ENCODE peak calls at places on chromosome 18, in seven cellular contexts. One of them, this sample, is unnamed.

GRCh38 chr18:62450546-62451395 is 72.1 kb upstream of the ZCCHC2 start:
- DNase-seq in chondrocyte: no peak
- DNase-seq in AG04450: no peak
- DNase-seq in CD4-positive, alpha-beta T cell: no peak
- DNase-seq in B cell: no peak
- DNase-seq in ovary: peak
- DNase-seq in astrocyte of the spinal cord: peak
- DNase-seq in this sample: no peak

GRCh38 chr18:76345901-76346300 is 149.1 kb downstream of the ZNF516 start:
- DNase-seq in chondrocyte: no peak
- DNase-seq in B cell: no peak
- DNase-seq in ovary: no peak
- DNase-seq in astrocyte of the spinal cord: no peak
- DNase-seq in CD4-positive, alpha-beta T cell: no peak
- DNase-seq in AG04450: no peak
- DNase-seq in this sample: no peak

GRCh38 chr18:3402962-3403585 is 46.9 kb upstream of the TGIF1 start:
- DNase-seq in AG04450: no peak
- DNase-seq in ovary: no peak
- DNase-seq in B cell: no peak
- DNase-seq in CD4-positive, alpha-beta T cell: no peak
- DNase-seq in chondrocyte: no peak
- DNase-seq in astrocyte of the spinal cord: no peak
- DNase-seq in this sample: no peak

GRCh38 chr18:67545681-67546080 is 29.2 kb upstream of the DSEL start:
- DNase-seq in astrocyte of the spinal cord: no peak
- DNase-seq in ovary: no peak
- DNase-seq in AG04450: no peak
- DNase-seq in B cell: no peak
- DNase-seq in chondrocyte: no peak
- DNase-seq in CD4-positive, alpha-beta T cell: no peak
- DNase-seq in this sample: no peak

GRCh38 chr18:53752968-53753367 is 471.5 kb downstream of the MBD2 start:
- DNase-seq in CD4-positive, alpha-beta T cell: no peak
- DNase-seq in ovary: no peak
- DNase-seq in astrocyte of the spinal cord: no peak
- DNase-seq in B cell: no peak
- DNase-seq in AG04450: no peak
- DNase-seq in chondrocyte: no peak
- DNase-seq in this sample: no peak

GRCh38 chr18:66587430-66587829 is 16.5 kb downstream of the CDH19 start:
- DNase-seq in AG04450: no peak
- DNase-seq in ovary: no peak
- DNase-seq in B cell: no peak
- DNase-seq in chondrocyte: no peak
- DNase-seq in astrocyte of the spinal cord: no peak
- DNase-seq in CD4-positive, alpha-beta T cell: no peak
- DNase-seq in this sample: no peak

GRCh38 chr18:42925036-42925435 is 190.4 kb downstream of the RIT2 start:
- DNase-seq in CD4-positive, alpha-beta T cell: no peak
- DNase-seq in ovary: no peak
- DNase-seq in chondrocyte: no peak
- DNase-seq in B cell: no peak
- DNase-seq in AG04450: no peak
- DNase-seq in astrocyte of the spinal cord: no peak
- DNase-seq in this sample: no peak

GRCh38 chr18:4869101-4869500 is 328.0 kb downstream of the AKAIN1 start:
- DNase-seq in ovary: no peak
- DNase-seq in AG04450: no peak
- DNase-seq in CD4-positive, alpha-beta T cell: no peak
- DNase-seq in chondrocyte: no peak
- DNase-seq in B cell: no peak
- DNase-seq in astrocyte of the spinal cord: no peak
- DNase-seq in this sample: no peak

GRCh38 chr18:60198063-60198462 is 174.5 kb downstream of the MC4R start:
- DNase-seq in AG04450: peak
- DNase-seq in CD4-positive, alpha-beta T cell: no peak
- DNase-seq in B cell: no peak
- DNase-seq in astrocyte of the spinal cord: no peak
- DNase-seq in ovary: no peak
- DNase-seq in chondrocyte: no peak
- DNase-seq in this sample: no peak

GRCh38 chr18:369224-370010 is 101.6 kb upstream of the THOC1 start:
- DNase-seq in chondrocyte: no peak
- DNase-seq in astrocyte of the spinal cord: no peak
- DNase-seq in CD4-positive, alpha-beta T cell: no peak
- DNase-seq in B cell: no peak
- DNase-seq in ovary: no peak
- DNase-seq in AG04450: no peak
- DNase-seq in this sample: no peak

GRCh38 chr18:35828591-35828990 is 143.9 kb upstream of the RMP24 start:
- DNase-seq in AG04450: no peak
- DNase-seq in B cell: no peak
- DNase-seq in chondrocyte: no peak
- DNase-seq in ovary: no peak
- DNase-seq in CD4-positive, alpha-beta T cell: no peak
- DNase-seq in astrocyte of the spinal cord: no peak
- DNase-seq in this sample: no peak

DNA sequence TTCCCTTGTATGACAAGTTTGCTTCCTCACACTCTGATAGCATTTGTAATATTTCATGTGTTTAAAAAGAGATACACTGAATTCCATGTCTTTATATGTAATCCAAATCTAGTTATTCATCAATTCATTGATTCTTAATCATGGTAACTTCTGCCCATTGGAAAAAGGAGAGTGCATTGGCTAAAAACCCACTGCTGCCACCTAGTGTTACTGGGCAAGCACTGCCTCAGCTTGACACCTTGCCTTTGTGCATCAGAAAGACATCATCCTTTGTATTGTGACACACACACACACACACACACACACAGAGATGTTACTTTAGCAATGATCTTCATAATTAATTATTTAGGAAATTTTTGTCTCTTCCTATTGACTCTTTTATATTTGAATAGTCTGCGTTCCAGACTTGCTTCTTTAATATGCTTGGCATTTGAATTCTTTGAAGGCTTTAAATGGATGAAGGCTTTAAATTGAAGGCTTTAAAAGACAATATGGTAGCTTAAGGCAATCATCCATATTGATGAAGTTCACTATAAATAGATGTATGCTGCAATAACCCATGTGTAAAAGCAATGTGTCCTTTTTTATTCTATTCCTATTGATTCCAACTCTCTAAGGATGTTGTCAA is 414.2 kb upstream of the CHST9 start:
- DNase-seq in astrocyte of the spinal cord: peak
- DNase-seq in CD4-positive, alpha-beta T cell: no peak
- DNase-seq in AG04450: no peak
- DNase-seq in B cell: no peak
- DNase-seq in chondrocyte: no peak
- DNase-seq in ovary: peak
- DNase-seq in this sample: peak
- TF ChIP-seq CTCF in astrocyte of the spinal cord: peak
- TF ChIP-seq CTCF in CD4-positive, alpha-beta T cell: no peak
- TF ChIP-seq CTCF in AG04450: peak
- TF ChIP-seq CTCF in B cell: peak
- TF ChIP-seq CTCF in chondrocyte: peak
- TF ChIP-seq CTCF in ovary: peak
- TF ChIP-seq CTCF in this sample: peak

GRCh38 chr18:31646332-31646822 is 38.0 kb downstream of the B4GALT6 start:
- DNase-seq in CD4-positive, alpha-beta T cell: no peak
- DNase-seq in astrocyte of the spinal cord: no peak
- DNase-seq in chondrocyte: no peak
- DNase-seq in B cell: no peak
- DNase-seq in ovary: no peak
- DNase-seq in AG04450: no peak
- DNase-seq in this sample: peak
- TF ChIP-seq CTCF in CD4-positive, alpha-beta T cell: no peak
- TF ChIP-seq CTCF in astrocyte of the spinal cord: no peak
- TF ChIP-seq CTCF in chondrocyte: no peak
- TF ChIP-seq CTCF in B cell: no peak
- TF ChIP-seq CTCF in ovary: no peak
- TF ChIP-seq CTCF in AG04450: no peak
- TF ChIP-seq CTCF in this sample: peak

GRCh38 chr18:78565240-78565639 is 414.4 kb upstream of the SALL3 start:
- DNase-seq in B cell: no peak
- DNase-seq in astrocyte of the spinal cord: no peak
- DNase-seq in AG04450: no peak
- DNase-seq in ovary: no peak
- DNase-seq in CD4-positive, alpha-beta T cell: no peak
- DNase-seq in chondrocyte: no peak
- DNase-seq in this sample: no peak
- TF ChIP-seq CTCF in B cell: no peak
- TF ChIP-seq CTCF in astrocyte of the spinal cord: no peak
- TF ChIP-seq CTCF in AG04450: no peak
- TF ChIP-seq CTCF in ovary: no peak
- TF ChIP-seq CTCF in CD4-positive, alpha-beta T cell: no peak
- TF ChIP-seq CTCF in chondrocyte: no peak
- TF ChIP-seq CTCF in this sample: no peak

GRCh38 chr18:23645561-23645960 is 17.1 kb downstream of the ANKRD29 start:
- DNase-seq in CD4-positive, alpha-beta T cell: no peak
- DNase-seq in AG04450: no peak
- DNase-seq in B cell: no peak
- DNase-seq in chondrocyte: no peak
- DNase-seq in astrocyte of the spinal cord: no peak
- DNase-seq in ovary: no peak
- DNase-seq in this sample: no peak

GRCh38 chr18:23640023-23640422 is 22.7 kb downstream of the ANKRD29 start:
- DNase-seq in chondrocyte: no peak
- DNase-seq in astrocyte of the spinal cord: no peak
- DNase-seq in B cell: no peak
- DNase-seq in AG04450: no peak
- DNase-seq in CD4-positive, alpha-beta T cell: no peak
- DNase-seq in ovary: no peak
- DNase-seq in this sample: no peak

GRCh38 chr18:23643815-23644214 is 18.9 kb downstream of the ANKRD29 start:
- DNase-seq in astrocyte of the spinal cord: no peak
- DNase-seq in ovary: no peak
- DNase-seq in chondrocyte: no peak
- DNase-seq in CD4-positive, alpha-beta T cell: no peak
- DNase-seq in B cell: no peak
- DNase-seq in AG04450: no peak
- DNase-seq in this sample: no peak

GRCh38 chr18:23641937-23642666 is 20.6 kb downstream of the ANKRD29 start:
- DNase-seq in B cell: no peak
- DNase-seq in CD4-positive, alpha-beta T cell: no peak
- DNase-seq in AG04450: no peak
- DNase-seq in chondrocyte: no peak
- DNase-seq in ovary: no peak
- DNase-seq in astrocyte of the spinal cord: no peak
- DNase-seq in this sample: no peak

DNA sequence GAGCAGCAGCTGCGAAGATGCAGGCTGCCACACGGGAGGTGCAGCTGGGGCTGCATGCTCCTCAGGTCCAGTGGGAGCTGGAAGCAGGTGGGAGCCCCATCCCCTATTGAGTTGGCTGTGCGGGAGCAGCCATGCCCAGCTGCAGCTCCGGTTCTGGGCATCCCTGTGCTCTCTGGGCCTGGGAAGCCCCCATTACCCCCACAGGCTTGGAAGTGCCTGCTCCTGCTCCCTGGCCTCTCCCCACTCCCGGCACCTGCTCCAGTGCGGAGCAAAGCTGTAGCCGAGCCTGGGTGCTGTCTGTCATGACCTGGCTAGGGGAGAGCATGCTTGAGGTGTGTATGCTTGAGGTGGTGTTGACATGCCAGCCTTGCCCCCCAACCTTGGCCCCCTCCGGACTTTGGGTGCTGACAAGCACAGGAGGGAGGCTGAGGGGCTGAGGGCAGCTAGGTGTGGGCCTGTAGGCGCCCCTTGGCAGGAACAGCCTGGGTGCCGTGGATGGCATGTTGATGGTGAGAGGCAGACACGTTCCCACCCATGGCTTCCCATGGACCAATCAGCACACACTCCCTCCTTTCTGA is 21.5 kb downstream of the ANKRD29 start:
- DNase-seq in B cell: no peak
- DNase-seq in AG04450: no peak
- DNase-seq in astrocyte of the spinal cord: no peak
- DNase-seq in ovary: no peak
- DNase-seq in CD4-positive, alpha-beta T cell: no peak
- DNase-seq in chondrocyte: no peak
- DNase-seq in this sample: no peak
- TF ChIP-seq CTCF in B cell: no peak
- TF ChIP-seq CTCF in AG04450: no peak
- TF ChIP-seq CTCF in astrocyte of the spinal cord: no peak
- TF ChIP-seq CTCF in ovary: no peak
- TF ChIP-seq CTCF in CD4-positive, alpha-beta T cell: no peak
- TF ChIP-seq CTCF in chondrocyte: no peak
- TF ChIP-seq CTCF in this sample: no peak

GRCh38 chr18:32893915-32894314 is 121.1 kb upstream of the KLHL14 start:
- DNase-seq in CD4-positive, alpha-beta T cell: no peak
- DNase-seq in B cell: no peak
- DNase-seq in astrocyte of the spinal cord: no peak
- DNase-seq in chondrocyte: no peak
- DNase-seq in ovary: no peak
- DNase-seq in AG04450: no peak
- DNase-seq in this sample: no peak
- TF ChIP-seq CTCF in CD4-positive, alpha-beta T cell: no peak
- TF ChIP-seq CTCF in B cell: no peak
- TF ChIP-seq CTCF in astrocyte of the spinal cord: peak
- TF ChIP-seq CTCF in chondrocyte: peak
- TF ChIP-seq CTCF in ovary: no peak
- TF ChIP-seq CTCF in AG04450: peak
- TF ChIP-seq CTCF in this sample: no peak

DNA sequence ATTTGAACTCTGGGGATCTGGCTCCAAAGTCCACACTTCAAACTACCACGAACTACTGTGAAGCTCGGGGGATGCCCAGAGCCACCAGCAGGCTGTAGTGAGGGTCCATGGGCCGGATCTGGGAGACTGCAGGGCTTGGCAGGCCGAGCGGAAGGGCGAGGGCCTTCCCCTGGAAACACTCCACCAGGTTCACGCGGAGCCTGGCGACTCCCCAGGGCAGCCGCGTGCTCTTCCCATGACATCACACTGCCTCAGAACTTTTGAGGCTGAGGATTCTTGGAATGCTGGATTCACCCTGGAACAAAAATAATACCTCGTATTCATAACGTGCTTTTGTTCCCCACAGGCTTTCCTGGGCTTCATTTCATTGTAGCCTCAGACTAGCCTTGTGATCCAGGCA is 201.0 kb downstream of the SMAD7 start:
- DNase-seq in B cell: no peak
- DNase-seq in astrocyte of the spinal cord: peak
- DNase-seq in chondrocyte: peak
- DNase-seq in ovary: peak
- DNase-seq in CD4-positive, alpha-beta T cell: no peak
- DNase-seq in AG04450: no peak
- DNase-seq in this sample: no peak
- TF ChIP-seq CTCF in B cell: no peak
- TF ChIP-seq CTCF in astrocyte of the spinal cord: no peak
- TF ChIP-seq CTCF in chondrocyte: no peak
- TF ChIP-seq CTCF in ovary: peak
- TF ChIP-seq CTCF in CD4-positive, alpha-beta T cell: no peak
- TF ChIP-seq CTCF in AG04450: no peak
- TF ChIP-seq CTCF in this sample: no peak

GRCh38 chr18:55405655-55406373 is 182.2 kb downstream of the TCF4 start:
- DNase-seq in ovary: peak
- DNase-seq in chondrocyte: no peak
- DNase-seq in astrocyte of the spinal cord: peak
- DNase-seq in CD4-positive, alpha-beta T cell: no peak
- DNase-seq in B cell: no peak
- DNase-seq in AG04450: peak
- DNase-seq in this sample: no peak
- TF ChIP-seq CTCF in ovary: no peak
- TF ChIP-seq CTCF in chondrocyte: peak
- TF ChIP-seq CTCF in astrocyte of the spinal cord: peak
- TF ChIP-seq CTCF in CD4-positive, alpha-beta T cell: no peak
- TF ChIP-seq CTCF in B cell: no peak
- TF ChIP-seq CTCF in AG04450: peak
- TF ChIP-seq CTCF in this sample: no peak